ENCODE peak calls at places on chromosomes 1 and 21, in five cellular contexts. O, R, C, Z and X are unnamed samples.
A peak's percentile ranks its signal among the peaks of the same experiment; 100 is the strongest.

GRCh38 chr1:248804771-248805681 is 20.7 kb downstream of the SH3BP5L start:
- DNase-seq in C (no peak), Z (no peak), R (no peak), O (no peak), X (no peak)

GRCh38 chr21:25573409-25574206 is 33.7 kb downstream of the MRPL39 start:
- DNase-seq in C (peak; percentile 93), O (peak; percentile 74), R (no peak), Z (peak; percentile 98), X (peak; percentile 74)

GRCh38 chr1:213067366-213067765 is 16.3 kb downstream of the RPS6KC1 start:
- DNase-seq in Z (no peak), C (peak; percentile 33), R (no peak), O (peak; percentile 31), X (no peak)

GRCh38 chr1:52534928-52535764 is 17.7 kb downstream of the TUT4 start:
- DNase-seq in O (no peak), Z (peak; percentile 72), C (peak; percentile 9), R (no peak), X (no peak)

GRCh38 chr1:70992521-70992920 is 55.1 kb downstream of the PTGER3 start:
- DNase-seq in R (no peak), O (no peak), Z (no peak), C (no peak), X (no peak)

GRCh38 chr1:196535727-196536126 is 72.5 kb downstream of the KCNT2 start:
- DNase-seq in O (peak; percentile 29), R (no peak), Z (peak; percentile 50), C (peak; percentile 77), X (no peak)

GRCh38 chr1:214993419-214993818 is 89.1 kb upstream of the KCNK2 start:
- DNase-seq in C (peak; percentile 73), R (no peak), Z (peak; percentile 52), O (no peak), X (no peak)

GRCh38 chr1:103220503-103221095 is 112.3 kb upstream of the COL11A1 start:
- DNase-seq in R (no peak), C (peak; percentile 21), O (peak; percentile 1), Z (peak; percentile 98), X (peak; percentile 96)

GRCh38 chr21:33078907-33079582 is 9.1 kb downstream of the OLIG1 start:
- DNase-seq in C (peak; percentile 63), O (peak; percentile 28), R (no peak), Z (peak; percentile 83), X (peak; percentile 26)

GRCh38 chr1:168664069-168664834 is 64.8 kb downstream of the DPT start:
- DNase-seq in R (no peak), Z (no peak), O (peak; percentile 7), C (no peak), X (no peak)

GRCh38 chr1:163876546-163876945 is 554.8 kb downstream of the NUF2 start:
- DNase-seq in C (no peak), O (no peak), R (no peak), Z (peak; percentile 4), X (no peak)

GRCh38 chr1:184622136-184622823 is 132.4 kb downstream of the EDEM3 start:
- DNase-seq in R (peak; percentile 85), O (peak; percentile 94), Z (peak; percentile 69), C (peak; percentile 97), X (peak; percentile 61)

GRCh38 chr1:78591971-78592370 is 28.3 kb upstream of the IFI44L start:
- DNase-seq in Z (no peak), R (no peak), C (peak; percentile 4), O (no peak), X (no peak)

GRCh38 chr1:43603004-43603403 is 46.9 kb upstream of the KDM4A start:
- DNase-seq in R (no peak), C (no peak), Z (no peak), O (no peak), X (no peak)

GRCh38 chr21:46148106-46148505 is 7.3 kb downstream of the FTCD start:
- DNase-seq in Z (no peak), R (peak; percentile 25), O (no peak), C (no peak), X (no peak)

GRCh38 chr1:18803392-18803791 is 56.1 kb downstream of the TAS1R2 start:
- DNase-seq in R (no peak), C (no peak), Z (no peak), O (no peak), X (no peak)

GRCh38 chr1:44239337-44239960 is 26.2 kb downstream of the DMAP1 start:
- DNase-seq in C (peak; percentile 70), O (peak; percentile 46), R (no peak), Z (peak; percentile 29), X (no peak)

GRCh38 chr1:46582972-46583371 is 21.1 kb downstream of the MKNK1 start:
- DNase-seq in Z (no peak), O (peak; percentile 34), C (no peak), R (no peak), X (no peak)

GRCh38 chr1:60622486-60622885 is 459.9 kb upstream of the NFIA start:
- DNase-seq in R (no peak), Z (peak; percentile 25), C (no peak), O (peak; percentile 15), X (no peak)

DNA sequence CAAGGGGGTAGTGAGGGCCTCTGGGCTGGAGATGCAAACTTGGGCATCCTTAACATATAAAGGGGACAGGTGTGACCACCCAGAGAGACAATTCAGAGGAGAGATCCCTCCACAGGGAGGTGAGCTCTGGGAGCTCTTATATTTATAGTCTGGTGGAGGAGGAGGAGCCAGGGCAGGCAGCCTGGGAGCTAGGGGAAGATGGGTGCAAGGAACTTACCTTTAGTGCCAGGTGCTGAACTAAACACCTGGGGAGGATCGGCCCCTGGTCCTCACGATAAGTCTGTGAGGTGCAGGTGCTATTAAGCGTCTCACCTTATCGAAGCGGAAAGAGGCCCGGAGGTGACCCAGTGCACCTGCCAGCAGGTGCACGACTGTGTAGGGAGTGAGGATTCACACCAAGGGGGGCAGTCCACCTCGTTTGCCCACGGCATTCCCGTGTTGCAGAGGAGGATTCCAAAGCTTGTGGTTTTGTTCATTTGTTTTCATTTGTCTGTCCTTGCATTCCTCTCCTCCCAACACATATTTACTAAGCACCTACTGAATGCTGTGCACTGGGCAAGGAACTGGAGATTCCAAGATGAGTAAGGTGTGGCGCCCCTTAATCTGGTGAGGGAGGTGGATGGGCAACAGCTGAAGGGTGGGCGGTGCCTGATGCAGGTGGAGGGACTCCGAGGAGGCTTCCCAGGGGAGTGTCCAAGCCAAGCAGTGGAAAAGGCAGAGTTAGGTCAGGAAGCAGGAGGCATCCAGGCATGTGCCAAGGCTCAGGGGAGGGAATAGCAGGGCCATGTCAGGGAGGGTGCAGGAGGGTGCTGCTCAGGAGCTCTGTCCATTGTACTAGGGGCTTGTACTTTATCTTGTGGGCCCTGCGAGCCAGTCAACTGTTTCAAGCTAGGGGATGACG is 11.4 kb downstream of the ARHGEF10L start:
- DNase-seq in Z (peak; percentile 36), C (no peak), O (no peak), R (no peak), X (no peak)
- H3K4me3 ChIP-seq in Z (no peak overlapping the region), C (no peak overlapping the region), O (no peak overlapping the region), R (no peak overlapping the region), X (no peak overlapping the region)

DNA sequence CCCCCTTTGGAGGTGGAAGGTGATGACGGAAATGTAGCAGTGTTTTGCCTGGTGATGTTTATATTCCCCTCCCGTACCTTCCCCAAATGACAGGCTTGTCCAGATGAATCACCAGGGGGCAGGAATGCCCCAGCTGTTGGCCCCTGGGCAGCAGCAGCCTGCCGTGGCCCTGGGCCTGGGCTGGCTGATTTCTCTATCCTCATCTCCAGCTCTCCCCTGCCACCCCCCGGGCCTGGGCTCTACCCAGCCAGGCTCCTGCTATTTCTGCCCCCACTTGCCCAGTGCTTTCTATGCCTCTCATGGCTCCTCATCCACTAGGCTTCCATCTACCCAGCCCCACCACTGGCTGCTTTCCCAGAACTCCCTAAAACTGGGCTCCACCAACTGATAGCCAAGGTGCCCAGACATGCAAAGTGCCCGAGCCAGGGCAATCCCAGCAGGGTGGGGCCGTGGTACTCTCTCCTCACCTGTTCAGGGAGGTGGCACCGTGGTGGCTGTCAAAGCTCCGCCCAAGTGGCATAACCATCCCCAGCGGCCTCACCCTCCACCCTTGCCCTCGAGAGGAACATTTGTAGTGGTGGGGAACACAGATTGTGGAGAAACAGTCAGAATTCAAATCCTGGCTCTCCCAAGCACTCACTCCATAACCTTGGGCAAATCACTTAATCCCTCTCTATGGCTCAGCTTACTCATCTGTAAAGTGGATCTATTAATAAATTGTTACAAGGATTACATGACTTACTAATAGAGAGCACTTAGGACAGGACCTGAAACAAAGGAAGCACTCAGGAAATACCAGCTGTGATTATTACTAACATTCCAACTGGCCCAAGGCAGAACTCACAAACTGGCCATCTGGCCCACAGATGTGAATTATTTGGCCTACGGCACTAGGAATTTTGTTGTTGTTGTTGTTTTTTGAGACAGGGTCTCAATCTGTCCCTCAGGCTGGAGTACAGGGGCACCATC is 12.8 kb upstream of the ECE1 start:
- DNase-seq in C (peak; percentile 95), Z (peak; percentile 87), O (peak; percentile 83), R (no peak), X (no peak)
- TF ChIP-seq CTCF in C (no peak), Z (no peak), O (peak; percentile 2), R (no peak), X (no peak)

GRCh38 chr1:152699746-152700145 is 1.6 kb downstream of the LCE2A start:
- DNase-seq in C (no peak), Z (no peak), O (no peak), R (no peak), X (no peak)
- H3K4me3 ChIP-seq in C (no peak overlapping the region), Z (no peak overlapping the region), O (no peak overlapping the region), R (no peak overlapping the region), X (no peak overlapping the region)

GRCh38 chr1:108703939-108704338 is 8.8 kb upstream of the FNDC7 start:
- DNase-seq in R (no peak), Z (no peak), O (no peak), C (peak; percentile 60), X (no peak)

GRCh38 chr1:108706643-108707042 is 6.1 kb upstream of the FNDC7 start:
- DNase-seq in Z (no peak), O (no peak), R (no peak), C (no peak), X (no peak)

GRCh38 chr1:108704501-108704900 is 8.2 kb upstream of the FNDC7 start:
- DNase-seq in O (peak; percentile 67), Z (peak; percentile 81), C (peak; percentile 91), R (no peak), X (peak; percentile 29)

GRCh38 chr1:108712605-108713150 is at the start of gene FNDC7:
- DNase-seq in O (peak; percentile 45), Z (peak; percentile 74), C (no peak), R (no peak), X (no peak)

GRCh38 chr1:108708726-108709660 is 3.7 kb upstream of the FNDC7 start:
- DNase-seq in R (no peak), O (peak; percentile 59), C (no peak), Z (no peak), X (no peak)
- TF ChIP-seq CTCF in R (no peak), O (no peak), C (peak; percentile 8), Z (no peak), X (no peak)

DNA sequence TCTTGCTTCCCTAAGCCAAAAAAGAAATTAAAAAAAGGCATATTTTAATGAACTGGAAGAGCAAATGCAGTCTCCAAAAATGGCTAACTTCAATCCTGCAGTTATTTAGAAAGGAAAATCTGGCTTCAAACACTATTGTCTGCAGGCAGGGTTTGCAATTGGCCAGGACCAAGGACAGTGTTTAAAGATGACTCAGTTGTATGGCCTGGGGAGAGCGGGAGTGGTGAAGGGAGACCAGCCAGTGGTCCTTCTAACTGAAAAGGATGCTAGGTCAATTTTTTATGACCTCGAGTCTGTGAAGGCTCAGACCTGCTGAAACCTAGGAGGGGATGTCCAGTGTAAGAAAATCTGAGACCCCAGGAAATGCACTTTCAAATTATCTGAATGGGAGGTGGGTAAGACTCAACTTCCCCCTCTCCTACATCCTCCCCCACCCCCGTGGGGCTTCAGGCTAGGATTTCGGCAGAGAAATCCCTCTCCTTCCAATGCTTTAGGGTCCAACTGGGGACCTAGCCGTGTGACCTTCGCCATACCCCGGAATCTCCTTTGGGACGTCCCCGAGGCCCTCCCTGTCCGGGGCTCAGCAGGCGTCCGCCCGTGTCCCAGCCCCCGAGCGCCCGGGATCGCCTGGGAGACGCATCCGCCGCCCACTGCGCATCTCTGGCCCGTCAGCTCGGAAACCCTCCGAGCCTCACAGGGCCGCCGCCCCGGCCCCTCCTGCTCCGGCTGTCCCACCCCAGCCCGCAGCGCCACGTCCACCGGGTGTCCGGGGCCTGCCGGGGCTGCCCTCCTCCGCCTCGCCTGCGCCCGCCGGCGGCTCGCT is 587 bp upstream of the RIMKLA start:
- DNase-seq in Z (peak; percentile 44), C (peak; percentile 63), R (no peak), O (peak; percentile 49), X (peak; percentile 11)
- H3K4me3 ChIP-seq in Z (no peak overlapping the region), C (peak overlapping the region; percentile 16), R (peak overlapping the region; percentile 76), O (peak overlapping the region; percentile 99), X (peak overlapping the region; percentile 30)